ENCODE peak calls at places on chromosomes 5 and 9, in nine cellular contexts. G, F, L, J, M, N, D, S and K are unnamed samples. For H3K27me3, the result is how much of the 10 kb centered on the place peaks cover.

GRCh38 chr5:181203842-181204560 is 995 bp downstream of the TRIM7 start:
- DNase-seq in G (no peak), F (no peak), L (no peak), J (no peak), M (no peak), N (no peak), D (no peak), S (no peak), K (no peak)

GRCh38 chr5:125416055-125416454 is 669.6 kb upstream of the ZNF608 start:
- DNase-seq in G (no peak), F (no peak), L (no peak), J (no peak), M (no peak), N (no peak), D (no peak), S (no peak), K (no peak)

GRCh38 chr9:129174102-129174723 is 3.8 kb downstream of the IER5L start:
- DNase-seq in G (peak), F (peak), L (peak), J (peak), M (peak), N (peak), D (peak), S (peak), K (peak)

GRCh38 chr5:132017738-132018625 is 6.5 kb upstream of the ACSL6 start:
- DNase-seq in G (no peak), F (no peak), L (no peak), J (no peak), M (peak), N (no peak), D (no peak), S (no peak), K (no peak)

GRCh38 chr5:103774736-103775135 is 212.1 kb upstream of the NUDT12 start:
- DNase-seq in G (no peak), F (no peak), L (no peak), J (no peak), M (no peak), N (no peak), D (no peak), S (no peak), K (peak)

GRCh38 chr9:105232207-105232606 is 12.2 kb upstream of the SLC44A1 start:
- DNase-seq in G (no peak), F (no peak), L (no peak), J (no peak), M (no peak), N (no peak), D (no peak), S (no peak), K (no peak)

GRCh38 chr9:115850548-115851304 is 302.9 kb upstream of the PAPPA start:
- DNase-seq in G (no peak), F (no peak), L (no peak), J (no peak), M (no peak), N (no peak), D (peak), S (no peak), K (peak)

GRCh38 chr5:134492568-134492967 is 32.9 kb upstream of the JADE2 start:
- DNase-seq in G (no peak), F (no peak), L (no peak), J (no peak), M (no peak), N (no peak), D (no peak), S (no peak), K (peak)

GRCh38 chr5:96247097-96247675 is 185.9 kb downstream of the PCSK1 start:
- DNase-seq in G (no peak), F (no peak), L (no peak), J (no peak), M (peak), N (no peak), D (peak), S (no peak), K (peak)

GRCh38 chr9:4077499-4078102 is 222.3 kb downstream of the GLIS3 start:
- DNase-seq in G (peak), F (peak), L (peak), J (no peak), M (peak), N (no peak), D (peak), S (peak), K (peak)

GRCh38 chr5:142881076-142881466 is 110.9 kb downstream of the ARHGAP26 start:
- DNase-seq in G (no peak), F (no peak), L (no peak), J (peak), M (peak), N (no peak), D (peak), S (no peak), K (no peak)

GRCh38 chr9:15205632-15206243 is 101.3 kb downstream of the TTC39B start:
- DNase-seq in G (no peak), F (no peak), L (no peak), J (no peak), M (no peak), N (no peak), D (no peak), S (no peak), K (no peak)

GRCh38 chr5:96997265-96997859 is 61.5 kb downstream of the LNPEP start:
- DNase-seq in G (no peak), F (no peak), L (no peak), J (no peak), M (no peak), N (peak), D (peak), S (peak), K (peak)

GRCh38 chr5:151036556-151036955 is 16.2 kb downstream of the GPX3 start:
- DNase-seq in G (no peak), F (no peak), L (no peak), J (no peak), M (no peak), N (no peak), D (no peak), S (no peak), K (no peak)

GRCh38 chr5:68968426-68968825 is 125.4 kb upstream of the SLC30A5 start:
- DNase-seq in G (no peak), F (no peak), L (no peak), J (no peak), M (no peak), N (no peak), D (no peak), S (no peak), K (no peak)

GRCh38 chr9:115006660-115007059 is 76.3 kb upstream of the TNFSF8 start:
- DNase-seq in G (no peak), F (peak), L (no peak), J (no peak), M (no peak), N (no peak), D (peak), S (no peak), K (peak)

GRCh38 chr5:130109152-130109551 is 204.9 kb downstream of the CHSY3 start:
- DNase-seq in G (no peak), F (no peak), L (no peak), J (no peak), M (no peak), N (no peak), D (peak), S (peak), K (peak)

GRCh38 chr9:12838546-12838945 is 63.7 kb downstream of the LURAP1L start:
- DNase-seq in G (no peak), F (no peak), L (no peak), J (no peak), M (no peak), N (no peak), D (peak), S (no peak), K (no peak)

GRCh38 chr9:69376651-69377050 is 51.6 kb downstream of the ENTREP1 start:
- DNase-seq in G (no peak), F (no peak), L (peak), J (no peak), M (peak), N (peak), D (peak), S (no peak), K (peak)

GRCh38 chr9:126033318-126033717 is 286.1 kb downstream of the PBX3 start:
- DNase-seq in G (no peak), F (no peak), L (no peak), J (peak), M (no peak), N (no peak), D (no peak), S (no peak), K (no peak)

GRCh38 chr9:126033956-126034355 is 286.8 kb downstream of the PBX3 start:
- DNase-seq in G (no peak), F (no peak), L (no peak), J (peak), M (no peak), N (no peak), D (no peak), S (no peak), K (no peak)

GRCh38 chr9:126031116-126031515 is 283.9 kb downstream of the PBX3 start:
- DNase-seq in G (no peak), F (no peak), L (no peak), J (peak), M (no peak), N (no peak), D (no peak), S (no peak), K (no peak)

GRCh38 chr9:126030716-126031115 is 283.5 kb downstream of the PBX3 start:
- DNase-seq in G (no peak), F (no peak), L (no peak), J (peak), M (no peak), N (no peak), D (no peak), S (no peak), K (no peak)

DNA sequence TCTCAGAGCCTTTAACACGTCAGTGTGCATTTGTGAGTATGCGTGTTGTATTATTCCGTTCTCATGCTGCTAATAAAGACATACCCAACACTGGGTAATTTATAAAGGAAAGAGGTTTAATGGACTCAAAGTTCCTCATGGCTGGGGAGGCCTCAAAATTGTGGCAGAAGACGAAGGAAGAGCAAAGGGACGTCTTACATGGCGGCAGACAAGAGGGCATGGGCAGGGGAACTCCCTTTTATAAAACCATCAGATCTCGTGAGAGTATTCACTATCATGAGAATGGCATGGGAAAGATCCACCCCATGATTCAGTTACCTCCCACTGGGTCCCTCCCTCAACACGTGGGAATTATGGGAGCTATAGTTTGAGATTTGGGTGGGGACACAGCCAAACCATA is 285.0 kb downstream of the PBX3 start:
- DNase-seq in G (no peak), F (no peak), L (no peak), J (no peak), M (no peak), N (no peak), D (no peak), S (no peak), K (no peak)
- H3K4me3 ChIP-seq in G (no peak), F (no peak), L (no peak), J (no peak), M (no peak), N (no peak), D (no peak), S (no peak), K (no peak)

GRCh38 chr9:99822096-99822595 is 461 bp downstream of the NR4A3 start:
- DNase-seq in G (no peak), F (no peak), L (peak), J (peak), M (no peak), N (no peak), D (no peak), S (no peak), K (no peak)

GRCh38 chr9:99821187-99822095 is at the start of gene NR4A3:
- DNase-seq in G (peak), F (peak), L (peak), J (peak), M (peak), N (peak), D (peak), S (peak), K (peak)

GRCh38 chr9:99823392-99824377 is 2.0 kb downstream of the NR4A3 start:
- DNase-seq in G (peak), F (peak), L (no peak), J (peak), M (peak), N (no peak), D (peak), S (no peak), K (no peak)

GRCh38 chr9:99824378-99825157 is 2.9 kb downstream of the NR4A3 start:
- DNase-seq in G (no peak), F (peak), L (no peak), J (peak), M (no peak), N (no peak), D (peak), S (no peak), K (no peak)

GRCh38 chr9:99822596-99823391 is 1.1 kb downstream of the NR4A3 start:
- DNase-seq in G (peak), F (peak), L (no peak), J (peak), M (peak), N (peak), D (peak), S (no peak), K (no peak)
- TF ChIP-seq CTCF in G (no peak), F (no peak), L (no peak), J (no peak), M (no peak), N (no peak), D (no peak), S (no peak), K (no peak)

DNA sequence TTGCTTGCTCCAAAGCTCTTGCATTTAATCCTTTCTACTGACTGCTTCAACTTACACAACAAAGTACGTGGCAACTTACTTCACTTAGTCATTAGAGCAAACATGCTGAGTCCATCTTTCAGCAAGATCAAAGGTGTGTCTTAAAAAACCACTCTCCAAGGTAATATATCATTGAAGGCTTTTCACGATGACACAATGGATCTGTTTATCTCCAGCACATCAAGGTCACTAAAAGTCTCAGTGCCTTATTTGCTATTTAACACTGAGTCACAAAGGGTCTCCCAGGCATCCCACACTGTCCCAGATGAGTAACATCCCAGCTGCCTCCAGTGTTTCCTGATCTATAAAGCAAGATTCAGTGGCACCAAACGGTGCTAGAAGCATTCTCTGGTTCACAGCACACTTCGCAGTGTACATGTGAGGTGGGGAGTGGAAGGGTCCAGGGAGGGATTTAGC is 3.7 kb upstream of the CLK4 start:
- DNase-seq in G (no peak), F (no peak), L (no peak), J (no peak), M (no peak), N (peak), D (no peak), S (peak), K (peak)
- H3K27me3 ChIP-seq in G (under half), F (under half), L (under half), J (under half), M (under half), N (under half), D (under half), S (under half), K (under half)

DNA sequence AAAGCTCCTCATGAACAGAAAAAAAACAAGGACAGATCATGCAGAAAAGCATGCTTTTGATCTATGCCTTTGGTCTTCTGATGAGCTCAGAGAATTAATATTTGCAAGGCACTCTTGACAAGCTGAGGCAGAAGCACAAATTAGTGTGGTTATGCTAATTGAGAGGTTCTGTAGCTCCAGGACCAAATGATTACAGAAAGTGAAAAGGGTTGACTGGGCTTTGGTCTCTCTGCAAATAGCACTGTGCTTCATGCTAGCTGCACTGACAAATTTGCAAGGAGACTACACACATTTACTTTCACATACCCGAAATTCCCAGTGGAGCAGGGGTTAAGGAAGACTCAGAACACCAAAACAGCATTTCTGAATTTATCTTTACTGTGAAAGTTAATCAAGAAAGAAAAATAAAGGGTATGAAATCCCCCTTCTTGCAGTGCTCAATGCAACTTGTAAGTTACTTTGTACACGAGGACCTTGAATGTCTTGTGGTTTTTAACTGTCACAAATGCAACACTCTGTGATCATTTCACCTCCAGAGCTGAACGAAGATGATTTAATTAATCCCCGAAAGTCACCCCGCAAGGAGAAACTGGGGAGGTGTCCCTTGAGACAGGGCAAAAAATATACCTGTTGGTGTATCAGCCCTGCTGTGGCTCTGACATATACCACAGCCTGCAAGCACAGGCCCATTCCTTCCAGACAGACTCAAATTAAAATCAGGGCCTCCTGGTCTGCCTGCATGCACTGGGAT is 11.9 kb downstream of the RAPGEF1 start:
- DNase-seq in G (no peak), F (no peak), L (no peak), J (no peak), M (no peak), N (no peak), D (no peak), S (no peak), K (peak)
- H3K4me3 ChIP-seq in G (no peak), F (no peak), L (no peak), J (no peak), M (no peak), N (no peak), D (no peak), S (no peak), K (no peak)

DNA sequence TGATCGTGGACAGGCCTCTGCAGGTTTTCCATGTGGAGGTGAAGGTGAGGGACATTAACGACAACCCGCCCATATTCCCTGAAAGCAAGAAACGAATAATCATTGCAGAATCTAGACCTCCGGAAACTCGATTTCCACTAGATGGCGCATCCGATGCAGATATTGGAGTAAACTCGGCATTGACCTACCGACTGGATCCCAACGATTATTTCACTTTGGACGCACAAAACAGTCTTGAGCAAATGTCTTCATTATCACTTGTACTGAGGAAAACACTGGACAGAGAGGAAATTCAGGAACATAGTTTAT is 621 bp downstream of the PCDHA13 start:
- DNase-seq in G (no peak), F (no peak), L (no peak), J (no peak), M (no peak), N (no peak), D (no peak), S (peak), K (peak)
- TF ChIP-seq CTCF in G (no peak), F (no peak), L (no peak), J (no peak), M (no peak), N (peak), D (no peak), S (peak), K (no peak)

DNA sequence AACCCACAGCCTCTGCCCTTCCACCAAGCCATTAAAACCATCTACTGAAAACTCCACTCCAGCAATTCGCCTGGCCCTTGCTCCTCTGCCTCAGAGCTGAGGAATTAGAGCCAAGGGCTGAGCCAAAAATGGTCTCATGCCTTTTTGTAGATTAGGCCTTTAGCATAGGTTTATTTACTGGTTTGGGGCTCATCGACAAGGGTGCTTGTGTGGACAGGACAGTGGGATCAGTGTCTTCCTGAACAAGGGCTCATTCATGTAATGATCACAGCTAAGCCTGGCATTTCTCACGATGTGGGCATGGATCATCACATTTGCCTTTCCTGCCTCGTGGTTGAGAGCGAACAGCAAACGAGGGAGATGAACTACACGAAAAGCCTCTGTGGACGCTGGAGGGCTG is 59.2 kb upstream of the PHF24 start:
- DNase-seq in G (no peak), F (peak), L (no peak), J (no peak), M (no peak), N (no peak), D (no peak), S (no peak), K (no peak)
- H3K27me3 ChIP-seq in G (under half), F (under half), L (under half), J (under half), M (under half), N (under half), D (half or more), S (half or more), K (under half)